ENCODE peak calls at places on chromosomes 5 and 9, in eight cellular contexts. B, Z, Y, S, R, D, V and P are unnamed samples. For H3K36me3 and H3K4me1, the result is how much of the 10 kb centered on the place peaks cover.

GRCh38 chr9:104927216-104927911 is 591 bp downstream of the ABCA1 start:
- DNase-seq in R (peak), Y (no peak), D (no peak), B (peak), Z (peak), V (peak), S (peak), P (peak)

GRCh38 chr5:53265043-53265442 is 155.5 kb upstream of the MOCS2 start:
- DNase-seq in Z (no peak), V (no peak), B (no peak), S (no peak), D (no peak), R (no peak), Y (no peak), P (no peak)

GRCh38 chr9:114366334-114367128 is 21.3 kb downstream of the AKNA start:
- DNase-seq in R (peak), B (no peak), V (peak), Y (peak), Z (no peak), D (no peak), S (no peak), P (no peak)

GRCh38 chr5:82327961-82328360 is 49.8 kb upstream of the RPS23 start:
- DNase-seq in B (no peak), Z (no peak), D (no peak), Y (no peak), R (no peak), V (no peak), S (no peak), P (no peak)

GRCh38 chr5:150783422-150783928 is 4.9 kb downstream of the SMIM3 start:
- DNase-seq in D (no peak), R (peak), V (peak), Z (peak), Y (peak), S (peak), B (no peak), P (peak)

GRCh38 chr9:20209421-20210340 is 412.6 kb downstream of the MLLT3 start:
- DNase-seq in Y (no peak), R (no peak), Z (no peak), B (peak), V (no peak), D (no peak), S (no peak), P (no peak)

GRCh38 chr5:63125862-63126261 is 547.2 kb downstream of the LRRC70 start:
- DNase-seq in S (no peak), V (peak), D (no peak), Y (no peak), Z (peak), R (peak), B (peak), P (peak)

GRCh38 chr5:118592234-118592633 is 396.1 kb downstream of the DTWD2 start:
- DNase-seq in S (no peak), V (no peak), Y (no peak), B (no peak), Z (no peak), D (no peak), R (no peak), P (no peak)

GRCh38 chr9:114965565-114965964 is 35.2 kb upstream of the TNFSF8 start:
- DNase-seq in Y (no peak), V (no peak), R (no peak), Z (no peak), D (no peak), S (no peak), B (no peak), P (no peak)

GRCh38 chr9:15423328-15423985 is 781 bp downstream of the SNAPC3 start:
- DNase-seq in Z (no peak), R (peak), D (no peak), S (no peak), Y (no peak), V (peak), B (no peak), P (no peak)

GRCh38 chr5:54090495-54091084 is 219.8 kb downstream of the ARL15 start:
- DNase-seq in Y (no peak), B (no peak), D (no peak), R (peak), Z (no peak), S (no peak), V (no peak), P (no peak)

GRCh38 chr9:38687389-38687842 is 32.5 kb downstream of the FAM240B start:
- DNase-seq in D (no peak), V (no peak), S (peak), Y (no peak), R (no peak), Z (no peak), B (no peak), P (peak)

GRCh38 chr5:2338686-2339085 is 412.8 kb downstream of the IRX2 start:
- DNase-seq in Y (no peak), V (no peak), R (no peak), B (no peak), Z (no peak), S (no peak), D (no peak), P (no peak)

GRCh38 chr5:103624035-103624461 is 61.5 kb upstream of the NUDT12 start:
- DNase-seq in S (no peak), Y (no peak), D (no peak), B (no peak), R (peak), V (no peak), Z (no peak), P (no peak)

GRCh38 chr5:10674582-10674981 is 86.5 kb downstream of the DAP start:
- DNase-seq in S (no peak), B (no peak), Y (no peak), R (no peak), D (no peak), Z (no peak), V (no peak), P (no peak)

GRCh38 chr5:14830210-14831005 is 41.2 kb downstream of the ANKH start:
- DNase-seq in B (no peak), S (no peak), Z (no peak), Y (peak), R (no peak), D (no peak), V (no peak), P (peak)

GRCh38 chr5:150454492-150455229 is 5.1 kb upstream of the RPS14 start:
- DNase-seq in D (no peak), R (no peak), Y (no peak), B (no peak), Z (no peak), V (no peak), S (no peak), P (no peak)

GRCh38 chr9:8486095-8486494 is 686.5 kb upstream of the DMAC1 start:
- DNase-seq in D (no peak), B (peak), Y (no peak), R (peak), V (no peak), Z (no peak), S (peak), P (peak)

GRCh38 chr5:83472508-83473343 is 1.2 kb downstream of the VCAN start:
- DNase-seq in S (peak), V (no peak), R (peak), D (peak), Z (no peak), B (peak), Y (peak), P (peak)

GRCh38 chr9:34744295-34745221 is 34.6 kb upstream of the CCL21 start:
- DNase-seq in R (peak), V (no peak), S (peak), D (no peak), Z (no peak), B (no peak), Y (no peak), P (peak)

GRCh38 chr9:107770716-107771115 is 281.1 kb upstream of the KLF4 start:
- DNase-seq in V (no peak), Y (no peak), Z (no peak), S (no peak), B (no peak), D (no peak), R (no peak), P (no peak)

GRCh38 chr5:75656311-75657003 is 45.2 kb downstream of the ANKDD1B start:
- DNase-seq in V (no peak), Z (peak), Y (peak), B (no peak), D (no peak), S (no peak), R (peak), P (peak)

GRCh38 chr9:105330201-105330600 is 85.8 kb downstream of the SLC44A1 start:
- DNase-seq in R (no peak), S (no peak), Y (no peak), V (no peak), D (no peak), B (no peak), Z (no peak), P (no peak)

GRCh38 chr5:122561209-122561608 is 213.7 kb upstream of the SNX2 start:
- DNase-seq in Z (no peak), V (no peak), Y (no peak), S (no peak), B (no peak), R (no peak), D (no peak), P (no peak)

GRCh38 chr5:112616812-112617547 is 120.7 kb upstream of the APC start:
- DNase-seq in Y (no peak), Z (no peak), V (no peak), S (peak), B (no peak), D (no peak), R (no peak), P (peak)

GRCh38 chr5:39083968-39084367 is 9.8 kb upstream of the RICTOR start:
- DNase-seq in D (no peak), Y (no peak), V (no peak), Z (no peak), S (no peak), R (no peak), B (no peak), P (no peak)

GRCh38 chr5:98791110-98791509 is 17.6 kb downstream of the RGMB start:
- DNase-seq in Z (no peak), S (no peak), V (no peak), Y (no peak), B (no peak), D (no peak), R (no peak), P (no peak)

GRCh38 chr5:98793223-98793622 is 19.8 kb downstream of the RGMB start:
- DNase-seq in Y (no peak), V (no peak), S (no peak), R (no peak), Z (no peak), D (no peak), B (no peak), P (no peak)

GRCh38 chr5:98794414-98795080 is 21.1 kb downstream of the RGMB start:
- DNase-seq in Z (no peak), R (no peak), V (no peak), S (no peak), Y (no peak), D (no peak), B (no peak), P (no peak)

GRCh38 chr5:98794001-98794400 is 20.5 kb downstream of the RGMB start:
- DNase-seq in Y (no peak), R (no peak), V (no peak), S (no peak), D (no peak), B (no peak), Z (no peak), P (no peak)

GRCh38 chr5:98791928-98792580 is 18.6 kb downstream of the RGMB start:
- DNase-seq in V (no peak), S (no peak), B (no peak), Z (no peak), D (no peak), Y (no peak), R (no peak), P (no peak)
- H3K36me3 ChIP-seq in V (under half), S (under half), B (under half), Z (under half), D (under half), Y (under half), R (under half), P (under half)

GRCh38 chr5:136032564-136032963 is 3.8 kb downstream of the TGFBI start:
- DNase-seq in Z (no peak), D (no peak), Y (peak), R (peak), V (no peak), B (no peak), S (no peak), P (no peak)
- H3K4me1 ChIP-seq in Z (under half), D (half or more), Y (under half), R (under half), V (half or more), B (under half), S (under half), P (under half)

GRCh38 chr5:60630179-60630578 is 69.8 kb downstream of the DEPDC1B start:
- DNase-seq in D (no peak), V (no peak), S (no peak), Z (no peak), B (no peak), R (no peak), Y (no peak), P (no peak)
- H3K36me3 ChIP-seq in D (under half), V (half or more), S (under half), Z (under half), B (under half), R (under half), Y (under half), P (under half)

GRCh38 chr9:131657031-131657377 is 82.9 kb downstream of the RAPGEF1 start:
- DNase-seq in S (no peak), V (peak), B (no peak), Y (no peak), D (no peak), R (no peak), Z (no peak), P (no peak)

GRCh38 chr9:131660466-131661405 is 79.1 kb downstream of the RAPGEF1 start:
- DNase-seq in D (no peak), R (no peak), Z (no peak), B (peak), Y (no peak), V (no peak), S (no peak), P (no peak)

GRCh38 chr9:131657890-131658752 is 81.8 kb downstream of the RAPGEF1 start:
- DNase-seq in B (no peak), Z (no peak), V (peak), D (no peak), S (no peak), Y (no peak), R (peak), P (no peak)

GRCh38 chr9:131657456-131657855 is 82.4 kb downstream of the RAPGEF1 start:
- DNase-seq in B (no peak), R (no peak), D (no peak), Y (no peak), Z (no peak), S (no peak), V (peak), P (peak)

DNA sequence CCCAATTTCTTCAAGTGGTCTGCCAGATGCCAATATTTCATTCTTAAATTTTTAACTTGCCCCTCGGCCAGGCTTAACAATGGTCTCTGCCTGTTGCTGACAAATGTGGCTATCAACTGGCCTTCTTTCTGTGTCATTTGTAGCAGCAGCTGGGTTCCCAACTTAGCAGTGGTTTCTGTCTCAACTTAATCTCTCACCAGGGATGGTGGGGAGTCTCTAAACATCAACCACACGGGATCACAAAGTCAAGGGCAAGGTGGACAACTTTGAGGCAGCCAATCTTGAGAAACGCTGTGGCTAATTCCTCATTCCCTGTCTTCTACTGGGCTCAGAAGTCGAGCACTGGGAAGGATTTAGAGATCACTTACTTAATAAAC is 81.1 kb downstream of the RAPGEF1 start:
- DNase-seq in R (no peak), Y (no peak), Z (no peak), V (no peak), B (no peak), S (no peak), D (no peak), P (no peak)
- H3K4me1 ChIP-seq in R (under half), Y (under half), Z (under half), V (half or more), B (under half), S (half or more), D (under half), P (half or more)